ENCODE peak calls at places on chromosome 10, in four cellular contexts. S, G, W and Z are unnamed samples.

GRCh38 chr10:82814635-82815034 is 939.6 kb downstream of the NRG3 start:
- DNase-seq in S (no peak), G (no peak), W (no peak), Z (no peak)

GRCh38 chr10:92923416-92923815 is 75.1 kb downstream of the EXOC6 start:
- DNase-seq in S (no peak), G (no peak), W (no peak), Z (no peak)

GRCh38 chr10:2921956-2922680 is 145.2 kb upstream of the PFKP start:
- DNase-seq in S (no peak), G (no peak), W (no peak), Z (no peak)

GRCh38 chr10:71643904-71644303 is 75.7 kb downstream of the C10orf105 start:
- DNase-seq in S (no peak), G (no peak), W (no peak), Z (no peak)

GRCh38 chr10:87636313-87636915 is 23.3 kb upstream of the PAPSS2 start:
- DNase-seq in S (no peak), G (no peak), W (no peak), Z (no peak)

GRCh38 chr10:5588080-5588453 is 63.3 kb downstream of the CALML3 start:
- DNase-seq in S (no peak), G (no peak), W (no peak), Z (no peak)

GRCh38 chr10:89684604-89685003 is 16.8 kb upstream of the KIF20B start:
- DNase-seq in S (no peak), G (peak; percentile 33), W (no peak), Z (no peak)

GRCh38 chr10:102656026-102656425 is 11.7 kb downstream of the TRIM8 start:
- DNase-seq in S (no peak), G (no peak), W (no peak), Z (no peak)

GRCh38 chr10:14474656-14475055 is 143.9 kb upstream of the FRMD4A start:
- DNase-seq in S (no peak), G (no peak), W (no peak), Z (no peak)

GRCh38 chr10:36888925-36889573 is 236.3 kb upstream of the ANKRD30A start:
- DNase-seq in S (no peak), G (no peak), W (peak; percentile 76), Z (no peak)

GRCh38 chr10:77160679-77161078 is 476.9 kb downstream of the KCNMA1 start:
- DNase-seq in S (no peak), G (peak; percentile 91), W (no peak), Z (no peak)

GRCh38 chr10:133306097-133306476 is 2.6 kb downstream of the TUBGCP2 start:
- DNase-seq in S (no peak), G (no peak), W (no peak), Z (no peak)

GRCh38 chr10:125097409-125098070 is 62.8 kb downstream of the CTBP2 start:
- DNase-seq in S (no peak), G (no peak), W (no peak), Z (no peak)

GRCh38 chr10:74096777-74097176 is 53.9 kb downstream of the AP3M1 start:
- DNase-seq in S (no peak), G (no peak), W (peak; percentile 23), Z (no peak)

GRCh38 chr10:31129261-31129660 is 97.6 kb upstream of the ZNF438 start:
- DNase-seq in S (peak; percentile 14), G (no peak), W (no peak), Z (no peak)

GRCh38 chr10:76491216-76491615 is 1059.8 kb downstream of the LRMDA start:
- DNase-seq in S (no peak), G (no peak), W (no peak), Z (no peak)

GRCh38 chr10:8047452-8048280 is 6.8 kb upstream of the GATA3 start:
- DNase-seq in S (no peak), G (no peak), W (no peak), Z (no peak)

GRCh38 chr10:49690673-49691356 is 11.4 kb downstream of the C10orf53 start:
- DNase-seq in S (no peak), G (no peak), W (no peak), Z (no peak)

GRCh38 chr10:133100706-133101463 is 13.2 kb downstream of the ADGRA1 start:
- DNase-seq in S (no peak), G (no peak), W (peak; percentile 12), Z (no peak)

GRCh38 chr10:65396997-65397396 is 1528.8 kb upstream of the LRRTM3 start:
- DNase-seq in S (no peak), G (no peak), W (no peak), Z (no peak)

GRCh38 chr10:69644658-69645295 is 14.7 kb downstream of the FAM241B start:
- DNase-seq in S (peak; percentile 48), G (peak; percentile 18), W (peak; percentile 69), Z (no peak)

GRCh38 chr10:132846631-132847415 is 60.9 kb upstream of the NKX6-2 start:
- DNase-seq in S (no peak), G (no peak), W (no peak), Z (no peak)

GRCh38 chr10:97037365-97038361 is 148.1 kb downstream of the SLIT1 start:
- DNase-seq in S (peak; percentile 83), G (peak; percentile 79), W (peak; percentile 89), Z (peak; percentile 39)

GRCh38 chr10:47369251-47369894 is 14.7 kb downstream of the ZNF488 start:
- DNase-seq in S (no peak), G (no peak), W (no peak), Z (no peak)

GRCh38 chr10:108358912-108359311 is 1194.4 kb upstream of the SORCS1 start:
- DNase-seq in S (no peak), G (peak; percentile 92), W (peak; percentile 87), Z (no peak)

GRCh38 chr10:52314007-52314821 is at the start of gene DKK1:
- DNase-seq in S (peak; percentile 40), G (peak; percentile 58), W (peak; percentile 77), Z (no peak)

GRCh38 chr10:43105119-43105792 is 28.4 kb downstream of the RET start:
- DNase-seq in S (peak; percentile 84), G (peak; percentile 53), W (peak; percentile 75), Z (no peak)

GRCh38 chr10:33862706-33863105 is 528.2 kb upstream of the NRP1 start:
- DNase-seq in S (no peak), G (no peak), W (no peak), Z (no peak)

GRCh38 chr10:48634198-48634983 is 29.5 kb upstream of the ARHGAP22 start:
- DNase-seq in S (peak; percentile 48), G (peak; percentile 91), W (peak; percentile 88), Z (peak; percentile 14)

GRCh38 chr10:106474891-106475290 is 689.6 kb downstream of the SORCS1 start:
- DNase-seq in S (no peak), G (no peak), W (no peak), Z (no peak)

GRCh38 chr10:85527610-85528317 is 838.8 kb downstream of the GRID1 start:
- DNase-seq in S (no peak), G (no peak), W (peak; percentile 63), Z (no peak)

GRCh38 chr10:70458329-70459060 is 17.0 kb upstream of the NODAL start:
- DNase-seq in S (peak; percentile 89), G (no peak), W (no peak), Z (no peak)

GRCh38 chr10:27679996-27680395 is 65.6 kb downstream of the MKX start:
- DNase-seq in S (no peak), G (no peak), W (no peak), Z (no peak)

GRCh38 chr10:3765376-3765667 is 19.7 kb downstream of the KLF6 start:
- DNase-seq in S (no peak), G (no peak), W (no peak), Z (no peak)